ENCODE peak calls at places on chromosomes 13 and 19, in six cellular contexts. K is H7, J is HFF-Myc, X is GM23338, D is neural progenitor cell, U is mucosa of descending colon. N is an unnamed sample.

GRCh38 chr19:11480927-11481776 is at the start of gene ELAVL3:
- DNase-seq in K (peak), X (peak), U (no peak), D (peak), J (no peak), N (no peak)

GRCh38 chr13:41222259-41222852 is 28.0 kb upstream of the KBTBD7 start:
- DNase-seq in K (peak), D (peak), U (no peak), J (peak), X (peak), N (peak)

GRCh38 chr19:20318616-20319015 is 151.6 kb downstream of the ZNF486 start:
- DNase-seq in K (no peak), U (no peak), X (no peak), D (no peak), J (no peak), N (no peak)

GRCh38 chr19:39168258-39169142 is 28.3 kb upstream of the NCCRP1 start:
- DNase-seq in D (no peak), U (no peak), J (no peak), K (peak), X (no peak), N (no peak)

GRCh38 chr19:1587872-1588271 is 4.8 kb downstream of the MBD3 start:
- DNase-seq in D (no peak), K (no peak), J (no peak), X (no peak), U (no peak), N (no peak)

GRCh38 chr13:36057041-36057440 is 74.1 kb downstream of the DCLK1 start:
- DNase-seq in J (no peak), D (peak), U (no peak), X (peak), K (no peak), N (peak)

GRCh38 chr19:8305798-8306197 is 2.4 kb downstream of the CD320 start:
- DNase-seq in D (no peak), K (peak), J (no peak), X (no peak), U (peak), N (no peak)

GRCh38 chr13:100566543-100566942 is 22.0 kb downstream of the GGACT start:
- DNase-seq in K (no peak), D (no peak), U (no peak), J (no peak), X (no peak), N (no peak)

GRCh38 chr13:49495783-49496762 is at the start of gene PHF11:
- DNase-seq in J (peak), D (peak), X (peak), U (peak), K (peak), N (peak)

DNA sequence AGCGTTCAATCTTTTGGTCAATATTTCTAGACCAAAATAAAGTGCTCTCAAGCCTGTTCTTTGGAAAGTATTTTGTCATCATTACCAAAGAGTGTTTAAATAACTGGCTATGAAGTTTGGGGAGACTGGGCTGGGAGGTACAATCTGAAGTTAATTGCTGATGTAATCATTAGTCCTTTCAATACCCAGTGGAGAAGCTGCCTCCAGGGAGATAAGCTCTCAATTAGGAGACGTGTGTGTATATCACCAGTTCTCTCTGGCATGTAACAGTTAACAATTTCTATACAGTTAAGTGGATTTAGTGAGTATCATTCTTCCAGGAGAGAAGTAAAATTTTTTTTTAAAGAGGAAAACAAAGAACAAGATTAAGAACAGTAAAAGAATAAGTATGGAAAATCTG is 1.4 kb downstream of the COL4A1 start:
- DNase-seq in U (no peak), D (no peak), K (no peak), J (no peak), X (no peak), N (peak)
- H3K4me3 ChIP-seq in U (no peak), D (peak), K (no peak), J (peak), X (peak), N (peak)

DNA sequence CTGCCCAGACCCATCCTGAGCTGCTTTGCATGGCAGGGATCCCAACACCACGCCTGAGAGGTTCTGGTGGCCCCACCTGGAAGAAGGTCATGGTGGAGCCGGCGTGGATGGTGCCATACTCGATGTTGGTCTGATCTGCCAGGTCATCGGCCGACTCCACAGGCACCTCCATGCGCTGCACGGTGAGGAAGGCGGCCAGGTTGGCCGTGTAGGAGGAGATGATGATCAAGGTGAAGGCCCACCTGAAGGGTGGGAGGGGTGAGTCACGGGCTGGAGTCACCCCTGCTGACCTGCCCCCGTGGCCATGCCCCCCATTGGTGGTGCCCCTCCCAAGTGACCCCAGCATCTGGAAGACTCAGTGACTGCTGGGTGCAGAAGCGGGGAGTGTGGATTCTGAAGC is 12.5 kb upstream of the ATP1A3 start:
- DNase-seq in D (no peak), X (no peak), J (no peak), U (no peak), K (no peak), N (no peak)
- H3K4me3 ChIP-seq in D (no peak), X (no peak), J (no peak), U (no peak), K (no peak), N (no peak)

GRCh38 chr13:92136449-92137180 is 738.2 kb downstream of the GPC5 start:
- DNase-seq in D (no peak), J (no peak), U (no peak), K (no peak), X (no peak), N (peak)
- H3K4me3 ChIP-seq in D (no peak), J (no peak), U (no peak), K (no peak), X (no peak), N (no peak)

GRCh38 chr13:106401081-106401480 is 134.4 kb downstream of the EFNB2 start:
- DNase-seq in D (no peak), J (no peak), U (no peak), X (no peak), K (no peak), N (no peak)
- H3K4me3 ChIP-seq in D (no peak), J (no peak), U (no peak), X (no peak), K (no peak), N (no peak)

DNA sequence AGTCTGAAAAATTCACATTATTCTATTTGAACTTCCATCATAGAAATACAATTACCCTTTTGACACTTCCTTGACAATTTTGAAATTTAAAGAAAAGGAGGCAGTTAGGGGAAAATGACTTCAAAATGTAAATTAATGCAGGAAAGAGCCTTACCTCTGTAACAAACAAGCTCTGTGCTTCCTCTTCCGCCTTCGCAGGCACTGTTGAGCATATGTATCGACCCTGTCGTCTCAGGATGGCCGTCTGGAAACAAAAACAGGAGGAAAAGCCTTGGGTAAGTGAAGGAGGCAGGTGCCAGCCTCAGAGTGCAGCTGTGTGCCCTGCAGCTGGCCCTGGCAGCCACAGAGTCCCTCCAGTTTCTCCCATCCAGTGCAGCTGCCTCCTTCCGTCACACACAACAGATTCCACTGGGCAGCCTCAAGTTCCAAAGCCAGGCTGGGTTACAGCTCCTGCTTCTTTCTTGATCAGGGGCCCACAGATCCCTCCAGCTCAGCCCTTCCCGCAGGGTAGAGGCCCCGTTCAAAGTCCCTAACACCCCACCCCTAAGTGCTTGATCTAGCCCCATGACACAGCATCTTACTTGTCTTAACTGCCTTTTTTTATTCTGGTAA is 47.7 kb downstream of the DOCK9 start:
- DNase-seq in J (no peak), U (no peak), D (no peak), X (peak), K (no peak), N (no peak)
- H3K4me3 ChIP-seq in J (no peak), U (no peak), D (no peak), X (no peak), K (no peak), N (no peak)

GRCh38 chr13:95676775-95677563 is at the start of gene DNAJC3:
- DNase-seq in X (peak), K (peak), J (peak), U (peak), D (peak), N (peak)

GRCh38 chr13:95677564-95678386 is 836 bp downstream of the DNAJC3 start:
- DNase-seq in J (no peak), K (no peak), U (no peak), D (peak), X (peak), N (peak)

GRCh38 chr13:95676100-95676774 is 702 bp upstream of the DNAJC3 start:
- DNase-seq in J (no peak), K (peak), D (no peak), X (peak), U (no peak), N (peak)

GRCh38 chr13:95679722-95680121 is 2.8 kb downstream of the DNAJC3 start:
- DNase-seq in X (no peak), K (no peak), J (no peak), D (no peak), U (no peak), N (no peak)

DNA sequence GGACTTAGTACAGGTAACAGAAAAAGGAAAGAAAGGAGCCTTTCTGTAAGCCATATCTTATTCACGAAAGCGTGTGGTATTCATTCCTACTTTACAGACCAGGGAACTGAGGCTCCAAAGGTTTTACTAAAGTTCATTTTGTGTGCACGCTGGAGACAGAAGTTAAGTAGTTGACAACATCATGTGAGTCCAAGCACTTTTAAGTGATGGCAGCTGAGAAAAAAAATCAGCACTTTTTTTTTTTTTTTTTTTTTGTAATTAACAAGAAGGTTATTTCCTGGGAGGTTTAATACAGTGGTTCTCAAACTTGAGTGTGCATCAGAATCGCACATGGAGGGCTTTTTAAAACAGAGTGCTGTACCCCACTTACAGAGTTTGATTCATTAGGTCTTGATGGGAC is 2.0 kb downstream of the DNAJC3 start:
- DNase-seq in U (no peak), X (no peak), J (no peak), D (no peak), K (no peak), N (no peak)
- H3K4me3 ChIP-seq in U (no peak), X (peak), J (peak), D (peak), K (no peak), N (peak)

GRCh38 chr19:53394522-53394973 is 401 bp upstream of the ZNF765 start:
- DNase-seq in J (no peak), K (peak), U (peak), D (peak), X (peak), N (no peak)
- H3K4me3 ChIP-seq in J (peak), K (peak), U (peak), D (peak), X (peak), N (peak)

GRCh38 chr13:50842246-50842645 is 1.2 kb downstream of the DLEU7 start:
- DNase-seq in K (peak), U (no peak), X (no peak), J (no peak), D (no peak), N (no peak)

GRCh38 chr13:50844181-50844875 is 836 bp upstream of the DLEU7 start:
- DNase-seq in J (no peak), X (no peak), U (no peak), K (no peak), D (no peak), N (no peak)

GRCh38 chr13:50845211-50845610 is 1.7 kb upstream of the DLEU7 start:
- DNase-seq in J (no peak), U (no peak), K (no peak), D (no peak), X (no peak), N (no peak)

GRCh38 chr13:50843256-50844043 is at the start of gene DLEU7:
- DNase-seq in K (peak), X (peak), U (no peak), D (peak), J (no peak), N (no peak)

DNA sequence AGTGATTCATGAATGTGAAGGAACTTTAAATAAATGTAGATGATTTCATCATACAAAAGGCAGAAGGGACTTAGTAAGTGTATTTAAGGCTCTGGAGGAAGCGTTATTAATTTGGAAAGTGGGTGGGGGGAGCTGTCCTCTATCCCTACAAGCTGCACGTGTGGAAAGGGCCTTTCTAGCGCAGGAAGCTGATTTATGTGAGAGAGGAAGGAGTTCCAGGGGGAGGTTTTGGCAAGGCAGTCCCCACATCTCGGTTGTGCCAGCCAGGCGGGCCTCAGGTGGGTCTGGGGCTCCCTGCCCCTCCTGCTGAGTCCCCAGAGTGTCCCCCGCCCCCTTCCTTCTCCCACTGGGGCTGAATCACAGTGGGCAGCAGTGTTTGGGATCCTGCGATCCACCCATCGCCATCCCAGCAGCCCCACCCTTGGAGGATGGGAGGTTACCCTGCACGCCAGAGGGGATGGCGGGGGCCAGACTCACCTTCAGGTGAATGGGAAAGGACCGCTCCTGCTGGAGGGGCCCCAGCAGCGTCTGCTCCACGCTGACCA is 709 bp downstream of the DLEU7 start:
- DNase-seq in J (no peak), X (peak), K (no peak), U (no peak), D (peak), N (no peak)
- H3K4me3 ChIP-seq in J (no peak), X (peak), K (peak), U (no peak), D (peak), N (no peak)

DNA sequence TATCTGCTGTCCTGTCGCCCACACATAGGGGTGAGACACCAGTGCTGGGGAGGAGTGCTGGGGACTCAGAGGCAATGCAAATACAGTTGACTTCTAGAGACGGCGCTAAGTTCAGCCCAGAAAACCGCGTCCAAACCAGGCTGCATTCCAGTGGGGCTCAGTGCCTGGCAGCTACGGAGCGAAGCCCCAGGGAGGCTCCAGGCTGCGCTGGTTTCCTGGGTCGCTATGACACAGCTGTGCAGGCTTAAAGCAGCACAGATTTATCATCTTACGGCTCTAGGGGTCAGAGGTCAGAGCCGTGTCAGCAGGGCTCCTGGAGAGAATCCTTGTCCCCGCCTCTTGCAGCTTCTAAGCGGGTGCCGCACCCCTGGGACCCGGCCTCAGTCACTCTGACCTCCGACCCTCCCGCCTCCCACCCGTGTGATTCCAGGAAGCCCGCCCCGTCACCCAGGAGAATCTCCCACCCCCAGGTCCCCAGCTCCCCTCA is 61.6 kb downstream of the ANKRD10 start:
- DNase-seq in K (peak), D (peak), J (no peak), U (no peak), X (peak), N (no peak)
- H3K4me3 ChIP-seq in K (no peak), D (no peak), J (no peak), U (no peak), X (no peak), N (no peak)